ENCODE peak calls at places on chromosomes 4 and X, in four cellular contexts. H, K, D and Y are unnamed samples.

GRCh38 chrX:19987856-19988255 is 3.0 kb downstream of the BCLAF3 start:
- DNase-seq in K (no peak), H (no peak), D (no peak), Y (no peak)

GRCh38 chr4:32826169-32826568 is 2106.0 kb downstream of the PCDH7 start:
- DNase-seq in K (peak), H (no peak), D (no peak), Y (no peak)

GRCh38 chrX:10350991-10351390 is 194.2 kb downstream of the CLCN4 start:
- DNase-seq in K (no peak), D (peak), H (no peak), Y (peak)

GRCh38 chr4:173301518-173302201 is 32.5 kb downstream of the HMGB2 start:
- DNase-seq in D (no peak), H (no peak), K (peak), Y (peak)

GRCh38 chr4:173503330-173504180 is 26.5 kb downstream of the HAND2 start:
- DNase-seq in D (no peak), K (no peak), H (no peak), Y (no peak)

GRCh38 chrX:43745938-43746721 is 90.0 kb downstream of the MAOA start:
- DNase-seq in K (no peak), H (no peak), D (no peak), Y (peak)

GRCh38 chr4:3857316-3857926 is 91.2 kb downstream of the ADRA2C start:
- DNase-seq in H (no peak), D (no peak), K (no peak), Y (no peak)

GRCh38 chrX:6685489-6685888 is 150.6 kb upstream of the VCX3A start:
- DNase-seq in H (no peak), D (no peak), K (no peak), Y (no peak)

GRCh38 chr4:153205028-153205648 is 895 bp downstream of the TRIM2 start:
- DNase-seq in D (no peak), K (no peak), H (no peak), Y (no peak)

GRCh38 chr4:119543794-119544193 is 84.8 kb downstream of the PDE5A start:
- DNase-seq in H (no peak), K (no peak), D (no peak), Y (no peak)

GRCh38 chrX:16870095-16870860 is at the start of gene RBBP7:
- DNase-seq in H (peak), K (peak), D (peak), Y (peak)

GRCh38 chr4:38128478-38129451 is 168.6 kb downstream of the PTTG2 start:
- DNase-seq in K (peak), D (no peak), H (no peak), Y (peak)

GRCh38 chr4:181911420-181911819 is 331.8 kb upstream of the TENM3 start:
- DNase-seq in H (no peak), K (no peak), D (peak), Y (peak)

GRCh38 chr4:52244773-52245360 is 193.8 kb downstream of the SPATA18 start:
- DNase-seq in H (no peak), K (no peak), D (no peak), Y (no peak)

GRCh38 chr4:155906554-155907247 is 3.2 kb downstream of the TDO2 start:
- DNase-seq in H (no peak), K (no peak), D (peak), Y (peak)

GRCh38 chr4:110289601-110290100 is 91.2 kb upstream of the ELOVL6 start:
- DNase-seq in K (no peak), D (no peak), H (no peak), Y (peak)

GRCh38 chrX:103356023-103356798 is at the start of gene TCEAL9:
- DNase-seq in K (peak), H (peak), D (peak), Y (peak)

GRCh38 chr4:69092190-69092589 is 4.1 kb upstream of the UGT2B7 start:
- DNase-seq in K (no peak), H (no peak), D (no peak), Y (peak)

GRCh38 chrX:3807906-3808305 is 94.5 kb upstream of the PRKX start:
- DNase-seq in D (no peak), K (no peak), H (no peak), Y (no peak)

GRCh38 chr4:22070256-22070655 is 121.7 kb upstream of the KCNIP4 start:
- DNase-seq in K (no peak), H (no peak), D (no peak), Y (no peak)

GRCh38 chrX:39854772-39855747 is 242.7 kb downstream of the BCOR start:
- DNase-seq in K (no peak), H (no peak), D (no peak), Y (no peak)

GRCh38 chrX:48613502-48614160 is 16.3 kb downstream of the WDR13 start:
- DNase-seq in K (no peak), H (no peak), D (no peak), Y (peak)
- H3K4me3 ChIP-seq in K (no peak), H (no peak), D (no peak), Y (no peak)

DNA sequence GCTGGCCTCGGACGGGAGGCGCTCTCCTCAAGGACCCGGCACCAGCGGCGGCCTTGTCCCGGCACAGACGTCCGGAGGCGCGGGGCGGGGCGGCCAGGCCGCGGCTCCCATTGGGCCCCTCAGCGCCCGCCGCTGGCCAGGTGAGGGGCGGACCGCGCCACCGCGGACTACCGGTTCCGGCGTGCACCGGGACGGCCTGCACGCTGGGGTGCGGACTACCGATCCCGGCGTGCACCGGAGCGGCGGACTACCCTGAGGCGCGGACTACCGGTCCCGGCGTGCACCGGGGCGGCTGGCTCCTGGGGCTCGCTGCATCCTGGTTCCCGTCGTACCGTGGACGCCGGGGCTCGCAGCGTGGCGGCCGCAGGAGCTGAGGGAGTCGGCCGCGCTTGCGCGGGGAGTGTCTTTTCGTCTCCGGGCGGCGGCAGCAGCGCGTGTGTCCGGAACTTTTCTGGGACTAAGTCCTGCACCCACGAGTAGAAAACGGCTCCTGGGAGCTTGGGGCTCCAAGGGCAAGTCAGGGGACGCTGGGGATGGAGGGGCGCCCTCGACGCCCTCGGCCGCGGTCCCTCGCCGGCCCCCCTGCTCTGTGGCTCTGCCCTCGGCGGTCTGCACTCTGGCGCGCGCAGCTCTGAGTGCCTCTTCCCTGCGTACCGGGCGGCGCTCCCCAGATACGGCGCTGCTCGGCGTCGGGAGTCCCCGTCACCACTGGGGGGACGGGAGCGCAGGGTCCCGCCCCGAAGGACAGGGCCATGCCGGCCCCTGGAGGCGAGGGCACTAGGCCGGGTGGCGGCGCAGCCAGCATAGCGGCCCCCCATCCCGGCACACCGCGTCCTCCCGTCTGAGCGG is at the start of gene LETM1:
- DNase-seq in K (peak), H (peak), D (peak), Y (peak)
- TF ChIP-seq CTCF in K (peak), H (no peak), D (no peak), Y (no peak)

GRCh38 chr4:26028133-26028792 is 114.2 kb downstream of the SMIM20 start:
- DNase-seq in D (no peak), H (no peak), K (no peak), Y (no peak)
- H3K4me3 ChIP-seq in D (no peak), H (peak), K (no peak), Y (no peak)

GRCh38 chr4:186934841-186935443 is 211.3 kb upstream of the FAT1 start:
- DNase-seq in H (no peak), K (no peak), D (no peak), Y (no peak)
- TF ChIP-seq CTCF in H (no peak), K (no peak), D (no peak), Y (no peak)